ENCODE peak calls at places on chromosomes 5 and 9, in ten cellular contexts. S, O, K, L, M, B, E, G, H and I are unnamed samples.

GRCh38 chr9:128669786-128670185 is 13.1 kb upstream of the DYNC2I2 start:
- DNase-seq in O (no peak), H (no peak), G (no peak), L (no peak), K (no peak), B (no peak), S (no peak), E (no peak), M (no peak), I (no peak)

GRCh38 chr9:96856363-96857286 is 2.3 kb upstream of the ZNF782 start:
- DNase-seq in B (peak), S (peak), E (peak), O (peak), M (peak), H (peak), G (peak), K (no peak), L (peak), I (peak)

GRCh38 chr5:81513982-81514381 is 120.0 kb upstream of the ACOT12 start:
- DNase-seq in H (no peak), L (no peak), K (no peak), E (no peak), G (peak), S (peak), B (no peak), O (no peak), M (no peak), I (no peak)

GRCh38 chr5:2141254-2142000 is 258.7 kb upstream of the IRX4 start:
- DNase-seq in K (no peak), L (no peak), E (no peak), M (no peak), H (no peak), S (no peak), O (no peak), G (no peak), B (no peak), I (no peak)

GRCh38 chr9:137487454-137488329 is 28.6 kb upstream of the NSMF start:
- DNase-seq in S (no peak), E (no peak), K (no peak), L (peak), M (no peak), O (no peak), B (no peak), G (no peak), H (peak), I (no peak)

GRCh38 chr9:11149065-11149464 is 536.3 kb upstream of the PTPRD start:
- DNase-seq in L (no peak), E (no peak), M (no peak), S (no peak), O (no peak), B (no peak), K (no peak), G (no peak), H (no peak), I (peak)

GRCh38 chr5:39547548-39548154 is 122.9 kb upstream of the DAB2 start:
- DNase-seq in E (peak), K (peak), O (peak), S (peak), G (peak), B (no peak), H (peak), L (no peak), M (no peak), I (peak)

GRCh38 chr5:124043456-124043855 is 531.5 kb downstream of the CSNK1G3 start:
- DNase-seq in B (no peak), E (peak), G (peak), L (no peak), K (no peak), M (no peak), S (peak), O (no peak), H (no peak), I (no peak)

GRCh38 chr5:31187591-31187990 is 5.9 kb upstream of the CDH6 start:
- DNase-seq in O (peak), B (no peak), L (no peak), S (no peak), H (no peak), E (no peak), G (no peak), K (no peak), M (no peak), I (no peak)

GRCh38 chr5:158560170-158560569 is 539.5 kb downstream of the EBF1 start:
- DNase-seq in M (no peak), E (peak), H (no peak), O (no peak), K (no peak), B (no peak), L (peak), S (peak), G (peak), I (no peak)

GRCh38 chr5:122313001-122313402 is 965 bp downstream of the SNCAIP start:
- DNase-seq in K (peak), L (no peak), M (no peak), S (no peak), B (no peak), O (peak), E (no peak), H (no peak), G (no peak), I (peak)

GRCh38 chr5:17189381-17190036 is 27.9 kb upstream of the BASP1 start:
- DNase-seq in K (peak), G (peak), L (peak), B (no peak), M (peak), H (peak), E (peak), O (peak), S (peak), I (peak)

GRCh38 chr5:180366303-180366702 is 13.2 kb upstream of the GFPT2 start:
- DNase-seq in G (no peak), S (no peak), B (no peak), E (no peak), L (no peak), H (no peak), K (no peak), O (peak), M (no peak), I (no peak)

GRCh38 chr5:59300930-59301329 is 592.6 kb downstream of the PDE4D start:
- DNase-seq in H (no peak), S (no peak), K (no peak), E (no peak), O (no peak), B (no peak), L (no peak), G (no peak), M (no peak), I (no peak)

DNA sequence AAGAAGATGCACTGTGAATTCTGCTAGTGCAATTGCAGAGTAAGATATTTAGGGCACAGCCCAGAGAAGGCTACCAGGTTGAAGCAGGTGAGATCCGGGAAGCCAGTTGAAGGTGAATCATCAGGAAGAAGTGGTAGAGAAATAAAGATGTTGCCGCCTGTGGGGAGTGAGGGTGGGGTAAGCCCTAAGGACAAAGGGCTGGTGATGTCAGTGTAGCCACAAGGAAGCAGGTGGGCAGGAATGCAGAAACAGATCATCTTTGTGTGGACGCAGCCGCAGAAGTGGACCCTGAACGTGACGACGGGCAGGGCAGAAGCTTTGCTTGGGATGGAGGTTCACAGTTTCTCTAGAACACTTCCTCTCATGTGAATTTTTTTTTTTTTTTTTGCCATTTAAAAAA is 164.2 kb downstream of the ACTL7B start:
- DNase-seq in E (no peak), B (no peak), L (no peak), K (no peak), G (no peak), S (peak), M (peak), H (no peak), O (no peak), I (no peak)
- TF ChIP-seq CTCF in E (no peak), B (no peak), L (no peak), K (no peak), G (no peak), S (no peak), M (no peak), H (no peak), O (no peak), I (no peak)

DNA sequence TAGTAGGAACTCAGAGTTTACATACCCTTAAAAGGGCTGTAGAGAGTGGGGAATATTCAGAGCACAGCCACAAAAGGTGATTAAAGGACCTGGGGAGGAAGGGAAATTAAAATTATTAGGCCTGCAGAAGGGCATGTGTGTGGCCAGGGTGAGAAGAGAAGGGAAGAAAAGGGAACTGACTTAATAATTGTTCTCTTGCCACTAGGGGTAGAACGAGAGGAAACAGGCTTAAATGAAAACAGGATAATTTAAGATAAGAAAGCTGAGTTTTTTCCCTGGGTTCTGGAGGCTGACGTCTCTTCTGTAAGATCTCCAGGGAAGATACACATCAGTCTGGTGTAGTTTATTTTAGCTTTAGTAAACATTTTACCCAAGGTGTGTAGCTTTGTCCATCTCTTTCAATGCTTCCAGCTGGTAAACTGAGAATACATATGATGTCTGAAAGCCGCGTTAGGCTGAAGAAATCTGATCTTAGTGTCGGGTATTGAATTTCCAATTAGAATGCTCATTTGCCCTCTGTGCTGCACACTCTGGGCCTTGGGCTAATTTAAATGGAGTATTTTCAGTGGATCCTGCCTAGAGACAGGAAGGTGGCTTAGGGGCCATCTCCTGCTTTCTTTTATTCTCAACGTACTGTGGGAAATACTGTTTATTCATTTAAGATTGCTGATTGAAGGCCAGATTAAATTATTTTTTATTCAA is 416.8 kb downstream of the TMEM38B start:
- DNase-seq in O (no peak), S (no peak), G (no peak), B (no peak), K (no peak), H (no peak), L (no peak), M (no peak), E (no peak), I (no peak)
- TF ChIP-seq CTCF in O (no peak), S (no peak), G (no peak), B (no peak), K (no peak), H (no peak), L (no peak), M (no peak), E (no peak), I (no peak)

GRCh38 chr5:78758169-78758839 is 109.7 kb upstream of the LHFPL2 start:
- DNase-seq in H (peak), M (no peak), K (no peak), L (no peak), S (no peak), B (no peak), O (peak), E (peak), G (peak), I (no peak)

GRCh38 chr5:78755822-78756429 is 107.4 kb upstream of the LHFPL2 start:
- DNase-seq in K (no peak), B (no peak), L (no peak), G (peak), M (no peak), S (peak), O (peak), H (no peak), E (no peak), I (no peak)

GRCh38 chr5:78754655-78755054 is 106.1 kb upstream of the LHFPL2 start:
- DNase-seq in S (no peak), G (no peak), L (no peak), B (no peak), E (no peak), H (no peak), M (no peak), O (no peak), K (no peak), I (no peak)

GRCh38 chr5:78756853-78757252 is 108.3 kb upstream of the LHFPL2 start:
- DNase-seq in K (no peak), B (no peak), S (no peak), H (no peak), O (no peak), G (no peak), L (no peak), E (no peak), M (no peak), I (no peak)

DNA sequence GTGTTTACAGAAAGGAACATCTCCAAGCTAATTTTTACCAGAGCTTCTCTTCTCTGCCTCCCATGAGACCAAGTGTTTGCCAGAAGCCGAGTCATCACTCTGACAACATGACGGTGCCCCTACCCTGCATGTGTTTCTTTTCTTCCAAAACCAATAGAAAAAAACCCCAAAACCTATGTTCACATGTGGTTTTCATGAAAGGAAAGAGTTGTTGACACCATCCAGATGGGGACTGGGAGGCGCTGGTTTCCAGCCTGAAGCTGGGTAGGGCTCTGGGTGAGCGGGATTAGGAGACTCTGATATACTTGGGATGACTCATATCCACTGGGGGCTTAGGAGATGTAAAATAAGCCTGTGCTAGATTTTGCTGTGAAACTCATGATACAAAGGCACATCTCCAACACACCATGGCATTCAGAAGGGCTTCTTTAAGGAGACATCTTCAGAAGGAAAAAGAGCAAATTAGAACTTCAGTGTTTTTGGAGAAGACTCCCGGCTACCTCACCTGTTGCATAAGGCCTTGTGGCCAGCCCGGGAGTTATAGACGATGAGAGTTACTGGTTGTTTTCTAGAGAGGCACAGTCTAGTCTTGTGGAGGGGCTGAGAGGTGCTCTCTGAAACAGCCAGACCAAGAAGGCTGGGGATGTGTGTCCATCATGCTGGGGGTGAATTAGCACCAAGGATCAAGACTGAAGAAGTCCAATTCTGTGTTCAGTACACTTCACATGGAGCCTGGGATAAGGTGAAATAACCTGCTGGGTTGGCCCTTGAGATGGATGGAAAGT is 108.9 kb upstream of the LHFPL2 start:
- DNase-seq in B (no peak), O (peak), K (no peak), L (peak), S (peak), H (no peak), E (peak), G (peak), M (no peak), I (no peak)
- TF ChIP-seq CTCF in B (no peak), O (no peak), K (no peak), L (no peak), S (no peak), H (no peak), E (no peak), G (no peak), M (no peak), I (no peak)

GRCh38 chr5:132099905-132100304 is 26.3 kb downstream of the CSF2 start:
- DNase-seq in L (no peak), B (no peak), S (no peak), H (no peak), E (no peak), K (no peak), M (no peak), O (no peak), G (no peak), I (no peak)
- TF ChIP-seq CTCF in L (no peak), B (no peak), S (no peak), H (no peak), E (no peak), K (no peak), M (no peak), O (no peak), G (no peak), I (no peak)

DNA sequence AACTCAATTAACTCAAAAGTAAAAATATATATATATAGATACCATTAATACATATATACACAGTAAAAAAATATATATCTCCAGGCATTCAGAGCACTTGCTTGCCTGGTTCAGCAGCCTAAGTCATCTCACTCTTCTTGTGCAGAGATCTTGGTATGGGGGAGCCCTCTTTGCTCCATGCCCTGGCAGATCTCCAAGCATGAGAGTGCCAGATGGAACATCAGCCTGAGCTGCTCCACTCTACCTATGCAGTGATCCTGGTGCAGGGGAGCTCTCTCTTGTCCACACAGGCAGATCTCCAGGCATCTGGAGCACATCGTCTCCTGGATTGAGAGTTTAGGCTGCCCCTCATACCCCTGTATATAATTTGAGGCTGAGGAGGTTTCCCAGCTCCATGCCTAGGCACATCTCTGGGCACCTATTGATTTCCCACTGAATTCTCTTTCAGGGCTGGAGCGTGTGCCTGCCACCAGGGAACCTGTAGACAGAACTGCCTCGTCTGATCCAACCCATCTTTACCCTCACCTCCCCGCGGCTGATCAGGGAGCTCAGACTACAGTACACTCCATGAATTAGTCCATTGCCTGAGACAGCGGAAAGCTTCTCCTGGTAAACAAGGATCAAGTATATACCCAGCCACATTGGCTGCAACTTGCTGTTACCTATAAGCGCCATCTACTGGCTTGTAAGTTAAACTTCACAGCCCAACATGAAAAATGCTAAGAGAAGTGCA is 342.4 kb upstream of the GRIA1 start:
- DNase-seq in L (peak), G (peak), K (no peak), B (no peak), M (no peak), S (peak), H (no peak), O (peak), E (peak), I (peak)
- TF ChIP-seq CTCF in L (peak), G (peak), K (no peak), B (peak), M (peak), S (peak), H (no peak), O (peak), E (peak), I (peak)

GRCh38 chr5:61860978-61861377 is 445.0 kb upstream of the KIF2A start:
- DNase-seq in S (no peak), K (no peak), H (no peak), O (no peak), E (no peak), G (no peak), B (no peak), M (no peak), L (no peak), I (no peak)
- TF ChIP-seq CTCF in S (no peak), K (no peak), H (no peak), O (no peak), E (no peak), G (no peak), B (no peak), M (no peak), L (no peak), I (no peak)